ENCODE peak calls at places on chromosomes 12 and 14, in ten cellular contexts. One of them, this sample, is unnamed.

GRCh38 chr14:73613046-73613383 is 698 bp downstream of the ACOT6 start:
- DNase-seq in fibroblast of pulmonary artery: no peak
- DNase-seq in mucosa of descending colon: no peak
- DNase-seq in activated T-helper 1 cell treated with Interleukin-2 at 50 U/mL for 16 hours: no peak
- DNase-seq in frontal cortex: peak; percentile 34
- DNase-seq in fibroblast of the conjunctiva: no peak
- DNase-seq in HuH-7: peak; percentile 30
- DNase-seq in HS-5: no peak
- DNase-seq in M059J: no peak
- DNase-seq in psoas muscle: no peak
- DNase-seq in this sample: no peak

GRCh38 chr14:93702946-93703345 is 85.3 kb downstream of the PRIMA1 start:
- DNase-seq in fibroblast of pulmonary artery: no peak
- DNase-seq in mucosa of descending colon: no peak
- DNase-seq in activated T-helper 1 cell treated with Interleukin-2 at 50 U/mL for 16 hours: no peak
- DNase-seq in frontal cortex: no peak
- DNase-seq in fibroblast of the conjunctiva: no peak
- DNase-seq in HuH-7: no peak
- DNase-seq in HS-5: no peak
- DNase-seq in M059J: no peak
- DNase-seq in psoas muscle: no peak
- DNase-seq in this sample: no peak

GRCh38 chr12:123822804-123823203 is 60.7 kb downstream of the DNAH10 start:
- DNase-seq in fibroblast of pulmonary artery: no peak
- DNase-seq in mucosa of descending colon: no peak
- DNase-seq in activated T-helper 1 cell treated with Interleukin-2 at 50 U/mL for 16 hours: no peak
- DNase-seq in frontal cortex: no peak
- DNase-seq in fibroblast of the conjunctiva: no peak
- DNase-seq in HuH-7: no peak
- DNase-seq in HS-5: no peak
- DNase-seq in M059J: no peak
- DNase-seq in psoas muscle: no peak
- DNase-seq in this sample: no peak

GRCh38 chr12:116599285-116600122 is 40.3 kb downstream of the MAP1LC3B2 start:
- DNase-seq in fibroblast of pulmonary artery: peak; percentile 77
- DNase-seq in mucosa of descending colon: peak; percentile 87
- DNase-seq in activated T-helper 1 cell treated with Interleukin-2 at 50 U/mL for 16 hours: peak; percentile 41
- DNase-seq in frontal cortex: peak; percentile 73
- DNase-seq in fibroblast of the conjunctiva: peak; percentile 78
- DNase-seq in HuH-7: no peak
- DNase-seq in HS-5: no peak
- DNase-seq in M059J: peak; percentile 64
- DNase-seq in psoas muscle: peak; percentile 86
- DNase-seq in this sample: peak; percentile 73

GRCh38 chr12:47904647-47905312 is at the start of gene VDR:
- DNase-seq in fibroblast of pulmonary artery: peak; percentile 67
- DNase-seq in mucosa of descending colon: peak; percentile 90
- DNase-seq in activated T-helper 1 cell treated with Interleukin-2 at 50 U/mL for 16 hours: peak; percentile 51
- DNase-seq in frontal cortex: peak; percentile 78
- DNase-seq in fibroblast of the conjunctiva: peak; percentile 39
- DNase-seq in HuH-7: peak; percentile 83
- DNase-seq in HS-5: peak; percentile 47
- DNase-seq in M059J: peak; percentile 86
- DNase-seq in psoas muscle: peak; percentile 74
- DNase-seq in this sample: peak; percentile 61

GRCh38 chr12:105485321-105485910 is 154.9 kb downstream of the C12orf75 start:
- DNase-seq in fibroblast of pulmonary artery: peak; percentile 93
- DNase-seq in mucosa of descending colon: no peak
- DNase-seq in activated T-helper 1 cell treated with Interleukin-2 at 50 U/mL for 16 hours: no peak
- DNase-seq in frontal cortex: no peak
- DNase-seq in fibroblast of the conjunctiva: peak; percentile 16
- DNase-seq in HuH-7: no peak
- DNase-seq in HS-5: no peak
- DNase-seq in M059J: peak; percentile 90
- DNase-seq in psoas muscle: peak; percentile 56
- DNase-seq in this sample: peak; percentile 99

GRCh38 chr12:726281-727140 is 25.9 kb upstream of the WNK1 start:
- DNase-seq in fibroblast of pulmonary artery: no peak
- DNase-seq in mucosa of descending colon: no peak
- DNase-seq in activated T-helper 1 cell treated with Interleukin-2 at 50 U/mL for 16 hours: no peak
- DNase-seq in frontal cortex: no peak
- DNase-seq in fibroblast of the conjunctiva: no peak
- DNase-seq in HuH-7: no peak
- DNase-seq in HS-5: no peak
- DNase-seq in M059J: peak; percentile 49
- DNase-seq in psoas muscle: no peak
- DNase-seq in this sample: no peak

GRCh38 chr14:35814371-35815005 is 5.4 kb upstream of the RALGAPA1 start:
- DNase-seq in fibroblast of pulmonary artery: peak; percentile 65
- DNase-seq in mucosa of descending colon: peak; percentile 83
- DNase-seq in activated T-helper 1 cell treated with Interleukin-2 at 50 U/mL for 16 hours: peak; percentile 55
- DNase-seq in frontal cortex: no peak
- DNase-seq in fibroblast of the conjunctiva: peak; percentile 30
- DNase-seq in HuH-7: no peak
- DNase-seq in HS-5: no peak
- DNase-seq in M059J: peak; percentile 62
- DNase-seq in psoas muscle: peak; percentile 32
- DNase-seq in this sample: peak; percentile 66

GRCh38 chr12:100199347-100200136 is 1.1 kb upstream of the ACTR6 start:
- DNase-seq in fibroblast of pulmonary artery: peak; percentile 7
- DNase-seq in mucosa of descending colon: peak; percentile 88
- DNase-seq in activated T-helper 1 cell treated with Interleukin-2 at 50 U/mL for 16 hours: peak; percentile 70
- DNase-seq in frontal cortex: peak; percentile 61
- DNase-seq in fibroblast of the conjunctiva: no peak
- DNase-seq in HuH-7: peak; percentile 84
- DNase-seq in HS-5: no peak
- DNase-seq in M059J: peak; percentile 66
- DNase-seq in psoas muscle: peak; percentile 78
- DNase-seq in this sample: peak; percentile 20

GRCh38 chr14:99899578-99900178 is 106.5 kb downstream of the EML1 start:
- DNase-seq in fibroblast of pulmonary artery: peak; percentile 58
- DNase-seq in mucosa of descending colon: no peak
- DNase-seq in activated T-helper 1 cell treated with Interleukin-2 at 50 U/mL for 16 hours: no peak
- DNase-seq in frontal cortex: no peak
- DNase-seq in fibroblast of the conjunctiva: no peak
- DNase-seq in HuH-7: no peak
- DNase-seq in HS-5: no peak
- DNase-seq in M059J: peak; percentile 7
- DNase-seq in psoas muscle: no peak
- DNase-seq in this sample: peak; percentile 45

GRCh38 chr12:110741795-110742717 is 635 bp downstream of the PPP1CC start:
- DNase-seq in fibroblast of pulmonary artery: peak; percentile 36
- DNase-seq in mucosa of descending colon: peak; percentile 59
- DNase-seq in activated T-helper 1 cell treated with Interleukin-2 at 50 U/mL for 16 hours: no peak
- DNase-seq in frontal cortex: no peak
- DNase-seq in fibroblast of the conjunctiva: no peak
- DNase-seq in HuH-7: peak; percentile 32
- DNase-seq in HS-5: no peak
- DNase-seq in M059J: peak; percentile 43
- DNase-seq in psoas muscle: peak; percentile 41
- DNase-seq in this sample: no peak

GRCh38 chr12:109763201-109763841 is 49.7 kb downstream of the FAM222A start:
- DNase-seq in fibroblast of pulmonary artery: peak; percentile 40
- DNase-seq in mucosa of descending colon: peak; percentile 14
- DNase-seq in activated T-helper 1 cell treated with Interleukin-2 at 50 U/mL for 16 hours: no peak
- DNase-seq in frontal cortex: no peak
- DNase-seq in fibroblast of the conjunctiva: peak; percentile 16
- DNase-seq in HuH-7: no peak
- DNase-seq in HS-5: peak; percentile 13
- DNase-seq in M059J: peak; percentile 71
- DNase-seq in psoas muscle: no peak
- DNase-seq in this sample: peak; percentile 21

GRCh38 chr14:71183856-71184255 is 276.6 kb downstream of the PCNX1 start:
- DNase-seq in fibroblast of pulmonary artery: no peak
- DNase-seq in mucosa of descending colon: no peak
- DNase-seq in activated T-helper 1 cell treated with Interleukin-2 at 50 U/mL for 16 hours: no peak
- DNase-seq in frontal cortex: no peak
- DNase-seq in fibroblast of the conjunctiva: no peak
- DNase-seq in HuH-7: no peak
- DNase-seq in HS-5: no peak
- DNase-seq in M059J: no peak
- DNase-seq in psoas muscle: no peak
- DNase-seq in this sample: no peak

GRCh38 chr14:93994919-93995682 is 2.0 kb upstream of the CCDC197 start:
- DNase-seq in fibroblast of pulmonary artery: peak; percentile 45
- DNase-seq in mucosa of descending colon: no peak
- DNase-seq in activated T-helper 1 cell treated with Interleukin-2 at 50 U/mL for 16 hours: no peak
- DNase-seq in frontal cortex: peak; percentile 61
- DNase-seq in fibroblast of the conjunctiva: no peak
- DNase-seq in HuH-7: no peak
- DNase-seq in HS-5: peak; percentile 52
- DNase-seq in M059J: peak; percentile 84
- DNase-seq in psoas muscle: peak; percentile 80
- DNase-seq in this sample: no peak

GRCh38 chr14:102390486-102390885 is 27.7 kb downstream of the TECPR2 start:
- DNase-seq in fibroblast of pulmonary artery: peak; percentile 43
- DNase-seq in mucosa of descending colon: no peak
- DNase-seq in activated T-helper 1 cell treated with Interleukin-2 at 50 U/mL for 16 hours: no peak
- DNase-seq in frontal cortex: no peak
- DNase-seq in fibroblast of the conjunctiva: peak; percentile 43
- DNase-seq in HuH-7: no peak
- DNase-seq in HS-5: no peak
- DNase-seq in M059J: no peak
- DNase-seq in psoas muscle: no peak
- DNase-seq in this sample: no peak

GRCh38 chr12:48997719-48998496 is 1.3 kb downstream of the DDN start:
- DNase-seq in fibroblast of pulmonary artery: no peak
- DNase-seq in mucosa of descending colon: peak; percentile 28
- DNase-seq in activated T-helper 1 cell treated with Interleukin-2 at 50 U/mL for 16 hours: no peak
- DNase-seq in frontal cortex: no peak
- DNase-seq in fibroblast of the conjunctiva: no peak
- DNase-seq in HuH-7: peak; percentile 98
- DNase-seq in HS-5: no peak
- DNase-seq in M059J: no peak
- DNase-seq in psoas muscle: peak; percentile 48
- DNase-seq in this sample: no peak

GRCh38 chr12:119843100-119843499 is 34.0 kb downstream of the CIT start:
- DNase-seq in fibroblast of pulmonary artery: peak; percentile 66
- DNase-seq in mucosa of descending colon: no peak
- DNase-seq in activated T-helper 1 cell treated with Interleukin-2 at 50 U/mL for 16 hours: no peak
- DNase-seq in frontal cortex: no peak
- DNase-seq in fibroblast of the conjunctiva: peak; percentile 73
- DNase-seq in HuH-7: no peak
- DNase-seq in HS-5: no peak
- DNase-seq in M059J: peak; percentile 39
- DNase-seq in psoas muscle: no peak
- DNase-seq in this sample: no peak

GRCh38 chr12:49698619-49699545 is 8.3 kb downstream of the FMNL3 start:
- DNase-seq in fibroblast of pulmonary artery: peak; percentile 73
- DNase-seq in mucosa of descending colon: peak; percentile 15
- DNase-seq in activated T-helper 1 cell treated with Interleukin-2 at 50 U/mL for 16 hours: no peak
- DNase-seq in frontal cortex: no peak
- DNase-seq in fibroblast of the conjunctiva: no peak
- DNase-seq in HuH-7: no peak
- DNase-seq in HS-5: peak; percentile 25
- DNase-seq in M059J: peak; percentile 83
- DNase-seq in psoas muscle: peak; percentile 24
- DNase-seq in this sample: peak; percentile 83

GRCh38 chr12:27542628-27543027 is 18.6 kb downstream of the PPFIBP1 start:
- DNase-seq in fibroblast of pulmonary artery: peak; percentile 93
- DNase-seq in mucosa of descending colon: no peak
- DNase-seq in activated T-helper 1 cell treated with Interleukin-2 at 50 U/mL for 16 hours: no peak
- DNase-seq in frontal cortex: no peak
- DNase-seq in fibroblast of the conjunctiva: peak; percentile 75
- DNase-seq in HuH-7: no peak
- DNase-seq in HS-5: peak; percentile 15
- DNase-seq in M059J: peak; percentile 96
- DNase-seq in psoas muscle: no peak
- DNase-seq in this sample: no peak

GRCh38 chr12:2844786-2845185 is 10.0 kb upstream of the NRIP2 start:
- DNase-seq in fibroblast of pulmonary artery: peak; percentile 18
- DNase-seq in mucosa of descending colon: no peak
- DNase-seq in activated T-helper 1 cell treated with Interleukin-2 at 50 U/mL for 16 hours: no peak
- DNase-seq in frontal cortex: no peak
- DNase-seq in fibroblast of the conjunctiva: no peak
- DNase-seq in HuH-7: no peak
- DNase-seq in HS-5: no peak
- DNase-seq in M059J: no peak
- DNase-seq in psoas muscle: no peak
- DNase-seq in this sample: no peak

GRCh38 chr14:72771561-72771960 is 122.3 kb downstream of the DPF3 start:
- DNase-seq in fibroblast of pulmonary artery: no peak
- DNase-seq in mucosa of descending colon: peak; percentile 85
- DNase-seq in activated T-helper 1 cell treated with Interleukin-2 at 50 U/mL for 16 hours: no peak
- DNase-seq in frontal cortex: no peak
- DNase-seq in fibroblast of the conjunctiva: no peak
- DNase-seq in HuH-7: no peak
- DNase-seq in HS-5: no peak
- DNase-seq in M059J: no peak
- DNase-seq in psoas muscle: no peak
- DNase-seq in this sample: no peak

GRCh38 chr12:45010051-45010450 is 40.8 kb downstream of the DBX2 start:
- DNase-seq in fibroblast of pulmonary artery: peak; percentile 7
- DNase-seq in mucosa of descending colon: no peak
- DNase-seq in activated T-helper 1 cell treated with Interleukin-2 at 50 U/mL for 16 hours: no peak
- DNase-seq in frontal cortex: no peak
- DNase-seq in fibroblast of the conjunctiva: peak; percentile 47
- DNase-seq in HuH-7: no peak
- DNase-seq in HS-5: peak; percentile 51
- DNase-seq in M059J: no peak
- DNase-seq in psoas muscle: no peak
- DNase-seq in this sample: peak; percentile 15

GRCh38 chr14:31070431-31070830 is 44.3 kb upstream of the STRN3 start:
- DNase-seq in fibroblast of pulmonary artery: peak; percentile 94
- DNase-seq in mucosa of descending colon: no peak
- DNase-seq in activated T-helper 1 cell treated with Interleukin-2 at 50 U/mL for 16 hours: no peak
- DNase-seq in frontal cortex: no peak
- DNase-seq in fibroblast of the conjunctiva: no peak
- DNase-seq in HuH-7: no peak
- DNase-seq in HS-5: peak; percentile 79
- DNase-seq in M059J: peak; percentile 91
- DNase-seq in psoas muscle: no peak
- DNase-seq in this sample: no peak

GRCh38 chr14:60116181-60116580 is 24.5 kb downstream of the PCNX4 start:
- DNase-seq in fibroblast of pulmonary artery: no peak
- DNase-seq in mucosa of descending colon: no peak
- DNase-seq in activated T-helper 1 cell treated with Interleukin-2 at 50 U/mL for 16 hours: no peak
- DNase-seq in frontal cortex: no peak
- DNase-seq in fibroblast of the conjunctiva: no peak
- DNase-seq in HuH-7: no peak
- DNase-seq in HS-5: no peak
- DNase-seq in M059J: no peak
- DNase-seq in psoas muscle: no peak
- DNase-seq in this sample: no peak

This sample was measured in endothelial cell of umbilical vein.